ENCODE peak calls at places on chromosomes 5 and 9, in seven cellular contexts. One of them, this sample, is unnamed.

GRCh38 chr5:93653716-93654115 is 70.7 kb downstream of the NR2F1 start:
- DNase-seq in Calu3: no peak
- DNase-seq in GM10248: no peak
- DNase-seq in neural crest cell: no peak
- DNase-seq in stimulated activated naive CD8-positive, alpha-beta T cell treated with anti-CD3 and anti-CD28 coated beads, Interleukin-15, amount 100 ng/mL, for 72 hours: no peak
- DNase-seq in endodermal cell: no peak
- DNase-seq in heart left ventricle: no peak
- DNase-seq in this sample: no peak

GRCh38 chr5:12016149-12016740 is 112.0 kb upstream of the CTNND2 start:
- DNase-seq in Calu3: no peak
- DNase-seq in GM10248: no peak
- DNase-seq in neural crest cell: no peak
- DNase-seq in stimulated activated naive CD8-positive, alpha-beta T cell treated with anti-CD3 and anti-CD28 coated beads, Interleukin-15, amount 100 ng/mL, for 72 hours: no peak
- DNase-seq in endodermal cell: peak
- DNase-seq in heart left ventricle: no peak
- DNase-seq in this sample: no peak

GRCh38 chr5:140466981-140467742 is 65.5 kb downstream of the ANKHD1 start:
- DNase-seq in Calu3: no peak
- DNase-seq in GM10248: no peak
- DNase-seq in neural crest cell: no peak
- DNase-seq in stimulated activated naive CD8-positive, alpha-beta T cell treated with anti-CD3 and anti-CD28 coated beads, Interleukin-15, amount 100 ng/mL, for 72 hours: no peak
- DNase-seq in endodermal cell: no peak
- DNase-seq in heart left ventricle: no peak
- DNase-seq in this sample: no peak

GRCh38 chr9:109181284-109181683 is 14.2 kb upstream of the FRRS1L start:
- DNase-seq in Calu3: no peak
- DNase-seq in GM10248: peak
- DNase-seq in neural crest cell: no peak
- DNase-seq in stimulated activated naive CD8-positive, alpha-beta T cell treated with anti-CD3 and anti-CD28 coated beads, Interleukin-15, amount 100 ng/mL, for 72 hours: peak
- DNase-seq in endodermal cell: no peak
- DNase-seq in heart left ventricle: no peak
- DNase-seq in this sample: peak

GRCh38 chr9:77291714-77292113 is 114.4 kb downstream of the VPS13A start:
- DNase-seq in Calu3: peak
- DNase-seq in GM10248: no peak
- DNase-seq in neural crest cell: no peak
- DNase-seq in stimulated activated naive CD8-positive, alpha-beta T cell treated with anti-CD3 and anti-CD28 coated beads, Interleukin-15, amount 100 ng/mL, for 72 hours: no peak
- DNase-seq in endodermal cell: peak
- DNase-seq in heart left ventricle: no peak
- DNase-seq in this sample: no peak

GRCh38 chr9:137295313-137296213 is 6.5 kb downstream of the NRARP start:
- DNase-seq in Calu3: peak
- DNase-seq in GM10248: peak
- DNase-seq in neural crest cell: peak
- DNase-seq in stimulated activated naive CD8-positive, alpha-beta T cell treated with anti-CD3 and anti-CD28 coated beads, Interleukin-15, amount 100 ng/mL, for 72 hours: peak
- DNase-seq in endodermal cell: peak
- DNase-seq in heart left ventricle: peak
- DNase-seq in this sample: peak

GRCh38 chr5:147835386-147835798 is 3.9 kb upstream of the SPINK1 start:
- DNase-seq in Calu3: peak
- DNase-seq in GM10248: no peak
- DNase-seq in neural crest cell: no peak
- DNase-seq in stimulated activated naive CD8-positive, alpha-beta T cell treated with anti-CD3 and anti-CD28 coated beads, Interleukin-15, amount 100 ng/mL, for 72 hours: no peak
- DNase-seq in endodermal cell: no peak
- DNase-seq in heart left ventricle: no peak
- DNase-seq in this sample: no peak

GRCh38 chr5:52684056-52684455 is 103.7 kb upstream of the ITGA1 start:
- DNase-seq in Calu3: no peak
- DNase-seq in GM10248: no peak
- DNase-seq in neural crest cell: no peak
- DNase-seq in stimulated activated naive CD8-positive, alpha-beta T cell treated with anti-CD3 and anti-CD28 coated beads, Interleukin-15, amount 100 ng/mL, for 72 hours: no peak
- DNase-seq in endodermal cell: no peak
- DNase-seq in heart left ventricle: no peak
- DNase-seq in this sample: no peak

GRCh38 chr5:61245486-61245885 is 83.2 kb upstream of the SMIM15 start:
- DNase-seq in Calu3: peak
- DNase-seq in GM10248: no peak
- DNase-seq in neural crest cell: no peak
- DNase-seq in stimulated activated naive CD8-positive, alpha-beta T cell treated with anti-CD3 and anti-CD28 coated beads, Interleukin-15, amount 100 ng/mL, for 72 hours: no peak
- DNase-seq in endodermal cell: no peak
- DNase-seq in heart left ventricle: no peak
- DNase-seq in this sample: no peak

GRCh38 chr5:134053840-134054338 is 49.1 kb upstream of the VDAC1 start:
- DNase-seq in Calu3: peak
- DNase-seq in GM10248: no peak
- DNase-seq in neural crest cell: no peak
- DNase-seq in stimulated activated naive CD8-positive, alpha-beta T cell treated with anti-CD3 and anti-CD28 coated beads, Interleukin-15, amount 100 ng/mL, for 72 hours: no peak
- DNase-seq in endodermal cell: no peak
- DNase-seq in heart left ventricle: no peak
- DNase-seq in this sample: no peak

GRCh38 chr9:88179080-88179521 is 40.8 kb upstream of the SPATA31C2 start:
- DNase-seq in Calu3: no peak
- DNase-seq in GM10248: no peak
- DNase-seq in neural crest cell: no peak
- DNase-seq in stimulated activated naive CD8-positive, alpha-beta T cell treated with anti-CD3 and anti-CD28 coated beads, Interleukin-15, amount 100 ng/mL, for 72 hours: peak
- DNase-seq in endodermal cell: no peak
- DNase-seq in heart left ventricle: no peak
- DNase-seq in this sample: no peak

GRCh38 chr5:96023518-96023917 is 61.9 kb upstream of the ELL2 start:
- DNase-seq in Calu3: no peak
- DNase-seq in GM10248: no peak
- DNase-seq in neural crest cell: no peak
- DNase-seq in stimulated activated naive CD8-positive, alpha-beta T cell treated with anti-CD3 and anti-CD28 coated beads, Interleukin-15, amount 100 ng/mL, for 72 hours: no peak
- DNase-seq in endodermal cell: no peak
- DNase-seq in heart left ventricle: no peak
- DNase-seq in this sample: no peak

GRCh38 chr5:154449786-154450185 is 4.0 kb downstream of the SAP30L start:
- DNase-seq in Calu3: no peak
- DNase-seq in GM10248: no peak
- DNase-seq in neural crest cell: no peak
- DNase-seq in stimulated activated naive CD8-positive, alpha-beta T cell treated with anti-CD3 and anti-CD28 coated beads, Interleukin-15, amount 100 ng/mL, for 72 hours: no peak
- DNase-seq in endodermal cell: no peak
- DNase-seq in heart left ventricle: no peak
- DNase-seq in this sample: no peak

GRCh38 chr5:80408475-80408875 is 611 bp downstream of the ZFYVE16 start:
- DNase-seq in Calu3: peak
- DNase-seq in GM10248: peak
- DNase-seq in neural crest cell: peak
- DNase-seq in stimulated activated naive CD8-positive, alpha-beta T cell treated with anti-CD3 and anti-CD28 coated beads, Interleukin-15, amount 100 ng/mL, for 72 hours: no peak
- DNase-seq in endodermal cell: peak
- DNase-seq in heart left ventricle: peak
- DNase-seq in this sample: peak

GRCh38 chr5:123035320-123035949 is 1.1 kb downstream of the PPIC start:
- DNase-seq in Calu3: peak
- DNase-seq in GM10248: peak
- DNase-seq in neural crest cell: no peak
- DNase-seq in stimulated activated naive CD8-positive, alpha-beta T cell treated with anti-CD3 and anti-CD28 coated beads, Interleukin-15, amount 100 ng/mL, for 72 hours: peak
- DNase-seq in endodermal cell: peak
- DNase-seq in heart left ventricle: peak
- DNase-seq in this sample: peak

GRCh38 chr5:66860199-66860975 is 264.2 kb downstream of the MAST4 start:
- DNase-seq in Calu3: no peak
- DNase-seq in GM10248: no peak
- DNase-seq in neural crest cell: no peak
- DNase-seq in stimulated activated naive CD8-positive, alpha-beta T cell treated with anti-CD3 and anti-CD28 coated beads, Interleukin-15, amount 100 ng/mL, for 72 hours: no peak
- DNase-seq in endodermal cell: peak
- DNase-seq in heart left ventricle: no peak
- DNase-seq in this sample: no peak

GRCh38 chr9:76415154-76415553 is 20.9 kb upstream of the RFK start:
- DNase-seq in Calu3: no peak
- DNase-seq in GM10248: no peak
- DNase-seq in neural crest cell: no peak
- DNase-seq in stimulated activated naive CD8-positive, alpha-beta T cell treated with anti-CD3 and anti-CD28 coated beads, Interleukin-15, amount 100 ng/mL, for 72 hours: no peak
- DNase-seq in endodermal cell: no peak
- DNase-seq in heart left ventricle: no peak
- DNase-seq in this sample: no peak

GRCh38 chr9:92138157-92138959 is 23.1 kb upstream of the SPTLC1 start:
- DNase-seq in Calu3: peak
- DNase-seq in GM10248: peak
- DNase-seq in neural crest cell: peak
- DNase-seq in stimulated activated naive CD8-positive, alpha-beta T cell treated with anti-CD3 and anti-CD28 coated beads, Interleukin-15, amount 100 ng/mL, for 72 hours: peak
- DNase-seq in endodermal cell: peak
- DNase-seq in heart left ventricle: peak
- DNase-seq in this sample: peak

GRCh38 chr5:149400304-149400703 is 21.2 kb upstream of the IL17B start:
- DNase-seq in Calu3: no peak
- DNase-seq in GM10248: no peak
- DNase-seq in neural crest cell: no peak
- DNase-seq in stimulated activated naive CD8-positive, alpha-beta T cell treated with anti-CD3 and anti-CD28 coated beads, Interleukin-15, amount 100 ng/mL, for 72 hours: no peak
- DNase-seq in endodermal cell: peak
- DNase-seq in heart left ventricle: no peak
- DNase-seq in this sample: no peak

GRCh38 chr9:23375511-23375910 is 450.5 kb downstream of the ELAVL2 start:
- DNase-seq in Calu3: no peak
- DNase-seq in GM10248: no peak
- DNase-seq in neural crest cell: no peak
- DNase-seq in stimulated activated naive CD8-positive, alpha-beta T cell treated with anti-CD3 and anti-CD28 coated beads, Interleukin-15, amount 100 ng/mL, for 72 hours: no peak
- DNase-seq in endodermal cell: no peak
- DNase-seq in heart left ventricle: no peak
- DNase-seq in this sample: no peak

GRCh38 chr5:149757186-149757950 is 27.3 kb downstream of the PPARGC1B start:
- DNase-seq in Calu3: no peak
- DNase-seq in GM10248: no peak
- DNase-seq in neural crest cell: no peak
- DNase-seq in stimulated activated naive CD8-positive, alpha-beta T cell treated with anti-CD3 and anti-CD28 coated beads, Interleukin-15, amount 100 ng/mL, for 72 hours: no peak
- DNase-seq in endodermal cell: no peak
- DNase-seq in heart left ventricle: no peak
- DNase-seq in this sample: no peak

GRCh38 chr5:135999396-136000139 is 29.2 kb upstream of the TGFBI start:
- DNase-seq in Calu3: peak
- DNase-seq in GM10248: no peak
- DNase-seq in neural crest cell: no peak
- DNase-seq in stimulated activated naive CD8-positive, alpha-beta T cell treated with anti-CD3 and anti-CD28 coated beads, Interleukin-15, amount 100 ng/mL, for 72 hours: no peak
- DNase-seq in endodermal cell: peak
- DNase-seq in heart left ventricle: no peak
- DNase-seq in this sample: no peak

GRCh38 chr9:86902606-86903460 is 44.5 kb downstream of the GAS1 start:
- DNase-seq in Calu3: no peak
- DNase-seq in GM10248: no peak
- DNase-seq in neural crest cell: peak
- DNase-seq in stimulated activated naive CD8-positive, alpha-beta T cell treated with anti-CD3 and anti-CD28 coated beads, Interleukin-15, amount 100 ng/mL, for 72 hours: no peak
- DNase-seq in endodermal cell: peak
- DNase-seq in heart left ventricle: no peak
- DNase-seq in this sample: no peak

GRCh38 chr5:116953251-116953934 is 378.8 kb upstream of the SEMA6A start:
- DNase-seq in Calu3: no peak
- DNase-seq in GM10248: no peak
- DNase-seq in neural crest cell: peak
- DNase-seq in stimulated activated naive CD8-positive, alpha-beta T cell treated with anti-CD3 and anti-CD28 coated beads, Interleukin-15, amount 100 ng/mL, for 72 hours: no peak
- DNase-seq in endodermal cell: no peak
- DNase-seq in heart left ventricle: no peak
- DNase-seq in this sample: no peak

GRCh38 chr5:52789378-52789777 is 1.7 kb downstream of the ITGA1 start:
- DNase-seq in Calu3: no peak
- DNase-seq in GM10248: no peak
- DNase-seq in neural crest cell: no peak
- DNase-seq in stimulated activated naive CD8-positive, alpha-beta T cell treated with anti-CD3 and anti-CD28 coated beads, Interleukin-15, amount 100 ng/mL, for 72 hours: no peak
- DNase-seq in endodermal cell: no peak
- DNase-seq in heart left ventricle: no peak
- DNase-seq in this sample: no peak

GRCh38 chr9:28938981-28939380 is 1365.7 kb upstream of the C9orf72 start:
- DNase-seq in Calu3: no peak
- DNase-seq in GM10248: no peak
- DNase-seq in neural crest cell: no peak
- DNase-seq in stimulated activated naive CD8-positive, alpha-beta T cell treated with anti-CD3 and anti-CD28 coated beads, Interleukin-15, amount 100 ng/mL, for 72 hours: no peak
- DNase-seq in endodermal cell: no peak
- DNase-seq in heart left ventricle: no peak
- DNase-seq in this sample: no peak

GRCh38 chr5:84255318-84255717 is 129.4 kb downstream of the EDIL3 start:
- DNase-seq in Calu3: peak
- DNase-seq in GM10248: no peak
- DNase-seq in neural crest cell: no peak
- DNase-seq in stimulated activated naive CD8-positive, alpha-beta T cell treated with anti-CD3 and anti-CD28 coated beads, Interleukin-15, amount 100 ng/mL, for 72 hours: no peak
- DNase-seq in endodermal cell: no peak
- DNase-seq in heart left ventricle: no peak
- DNase-seq in this sample: peak

GRCh38 chr5:175520873-175521272 is 42.5 kb downstream of the SFXN1 start:
- DNase-seq in Calu3: no peak
- DNase-seq in GM10248: no peak
- DNase-seq in neural crest cell: no peak
- DNase-seq in stimulated activated naive CD8-positive, alpha-beta T cell treated with anti-CD3 and anti-CD28 coated beads, Interleukin-15, amount 100 ng/mL, for 72 hours: no peak
- DNase-seq in endodermal cell: no peak
- DNase-seq in heart left ventricle: no peak
- DNase-seq in this sample: no peak

GRCh38 chr5:54533541-54534179 is 16.1 kb downstream of the SNX18 start:
- DNase-seq in Calu3: no peak
- DNase-seq in GM10248: no peak
- DNase-seq in neural crest cell: no peak
- DNase-seq in stimulated activated naive CD8-positive, alpha-beta T cell treated with anti-CD3 and anti-CD28 coated beads, Interleukin-15, amount 100 ng/mL, for 72 hours: no peak
- DNase-seq in endodermal cell: no peak
- DNase-seq in heart left ventricle: peak
- DNase-seq in this sample: no peak

GRCh38 chr5:64680289-64680688 is 10.0 kb upstream of the SHISAL2B start:
- DNase-seq in Calu3: no peak
- DNase-seq in GM10248: no peak
- DNase-seq in neural crest cell: no peak
- DNase-seq in stimulated activated naive CD8-positive, alpha-beta T cell treated with anti-CD3 and anti-CD28 coated beads, Interleukin-15, amount 100 ng/mL, for 72 hours: no peak
- DNase-seq in endodermal cell: peak
- DNase-seq in heart left ventricle: no peak
- DNase-seq in this sample: no peak

GRCh38 chr5:75524071-75524470 is 12.4 kb downstream of the POLK start:
- DNase-seq in Calu3: no peak
- DNase-seq in GM10248: peak
- DNase-seq in neural crest cell: no peak
- DNase-seq in stimulated activated naive CD8-positive, alpha-beta T cell treated with anti-CD3 and anti-CD28 coated beads, Interleukin-15, amount 100 ng/mL, for 72 hours: no peak
- DNase-seq in endodermal cell: no peak
- DNase-seq in heart left ventricle: no peak
- DNase-seq in this sample: no peak

GRCh38 chr9:130993303-130994030 is 15.5 kb upstream of the LAMC3 start:
- DNase-seq in Calu3: no peak
- DNase-seq in GM10248: no peak
- DNase-seq in neural crest cell: no peak
- DNase-seq in stimulated activated naive CD8-positive, alpha-beta T cell treated with anti-CD3 and anti-CD28 coated beads, Interleukin-15, amount 100 ng/mL, for 72 hours: no peak
- DNase-seq in endodermal cell: peak
- DNase-seq in heart left ventricle: no peak
- DNase-seq in this sample: no peak

GRCh38 chr9:83403864-83404263 is 134.3 kb downstream of the FRMD3 start:
- DNase-seq in Calu3: no peak
- DNase-seq in GM10248: no peak
- DNase-seq in neural crest cell: no peak
- DNase-seq in stimulated activated naive CD8-positive, alpha-beta T cell treated with anti-CD3 and anti-CD28 coated beads, Interleukin-15, amount 100 ng/mL, for 72 hours: no peak
- DNase-seq in endodermal cell: peak
- DNase-seq in heart left ventricle: no peak
- DNase-seq in this sample: no peak

GRCh38 chr9:105662184-105663104 is at the start of gene TAL2:
- DNase-seq in Calu3: no peak
- DNase-seq in GM10248: peak
- DNase-seq in neural crest cell: no peak
- DNase-seq in stimulated activated naive CD8-positive, alpha-beta T cell treated with anti-CD3 and anti-CD28 coated beads, Interleukin-15, amount 100 ng/mL, for 72 hours: no peak
- DNase-seq in endodermal cell: no peak
- DNase-seq in heart left ventricle: no peak
- DNase-seq in this sample: no peak

GRCh38 chr5:74412064-74412463 is 228.5 kb downstream of the ENC1 start:
- DNase-seq in Calu3: no peak
- DNase-seq in GM10248: no peak
- DNase-seq in neural crest cell: no peak
- DNase-seq in stimulated activated naive CD8-positive, alpha-beta T cell treated with anti-CD3 and anti-CD28 coated beads, Interleukin-15, amount 100 ng/mL, for 72 hours: no peak
- DNase-seq in endodermal cell: peak
- DNase-seq in heart left ventricle: no peak
- DNase-seq in this sample: no peak

GRCh38 chr9:104970588-104970987 is 42.6 kb upstream of the ABCA1 start:
- DNase-seq in Calu3: no peak
- DNase-seq in GM10248: no peak
- DNase-seq in neural crest cell: no peak
- DNase-seq in stimulated activated naive CD8-positive, alpha-beta T cell treated with anti-CD3 and anti-CD28 coated beads, Interleukin-15, amount 100 ng/mL, for 72 hours: no peak
- DNase-seq in endodermal cell: no peak
- DNase-seq in heart left ventricle: no peak
- DNase-seq in this sample: no peak

GRCh38 chr9:14139287-14139686 is 174.7 kb downstream of the NFIB start:
- DNase-seq in Calu3: no peak
- DNase-seq in GM10248: no peak
- DNase-seq in neural crest cell: no peak
- DNase-seq in stimulated activated naive CD8-positive, alpha-beta T cell treated with anti-CD3 and anti-CD28 coated beads, Interleukin-15, amount 100 ng/mL, for 72 hours: no peak
- DNase-seq in endodermal cell: no peak
- DNase-seq in heart left ventricle: no peak
- DNase-seq in this sample: no peak

GRCh38 chr9:21255538-21256212 is 15.9 kb upstream of the IFNA14 start:
- DNase-seq in Calu3: no peak
- DNase-seq in GM10248: no peak
- DNase-seq in neural crest cell: no peak
- DNase-seq in stimulated activated naive CD8-positive, alpha-beta T cell treated with anti-CD3 and anti-CD28 coated beads, Interleukin-15, amount 100 ng/mL, for 72 hours: no peak
- DNase-seq in endodermal cell: no peak
- DNase-seq in heart left ventricle: no peak
- DNase-seq in this sample: no peak